ENCODE peak calls at places on chromosomes 16 and 17, in four cellular contexts. Y is left lung, U is K562, Z is hepatocyte. F is an unnamed sample.

GRCh38 chr17:50397111-50397918 is at the start of gene LRRC59:
- DNase-seq in U (peak), Y (peak), Z (peak), F (peak)

GRCh38 chr17:82589851-82590180 is 58.4 kb downstream of the WDR45B start:
- DNase-seq in Y (no peak), Z (no peak), U (no peak), F (no peak)

GRCh38 chr17:29358421-29358820 is 31.7 kb upstream of the TAOK1 start:
- DNase-seq in Y (no peak), U (no peak), Z (no peak), F (no peak)

GRCh38 chr17:50603340-50603739 is 31.3 kb upstream of the ABCC3 start:
- DNase-seq in Y (no peak), Z (no peak), U (peak), F (no peak)

GRCh38 chr16:23996258-23996955 is 160.6 kb downstream of the PRKCB start:
- DNase-seq in Y (no peak), Z (no peak), U (no peak), F (no peak)

GRCh38 chr17:7133424-7133823 is 18.8 kb upstream of the ASGR2 start:
- DNase-seq in Y (peak), Z (peak), U (peak), F (peak)

GRCh38 chr16:76955629-76956028 is 235.4 kb upstream of the MON1B start:
- DNase-seq in U (no peak), Y (no peak), Z (no peak), F (no peak)

GRCh38 chr17:38761612-38762011 is 9.1 kb downstream of the PSMB3 start:
- DNase-seq in Z (peak), U (peak), Y (no peak), F (no peak)

GRCh38 chr16:85541619-85542547 is 71.2 kb upstream of the GSE1 start:
- DNase-seq in U (peak), Z (no peak), Y (no peak), F (no peak)

GRCh38 chr17:80005360-80006338 is 30.0 kb downstream of the TBC1D16 start:
- DNase-seq in U (peak), Z (peak), Y (no peak), F (no peak)

GRCh38 chr16:695355-696089 is 5.3 kb upstream of the WDR24 start:
- DNase-seq in Z (no peak), Y (peak), U (peak), F (no peak)

GRCh38 chr17:1070411-1070810 is 73.5 kb downstream of the TIMM22 start:
- DNase-seq in U (no peak), Y (no peak), Z (no peak), F (no peak)

GRCh38 chr17:80281516-80281915 is 20.9 kb downstream of the RNF213 start:
- DNase-seq in Z (no peak), Y (no peak), U (no peak), F (no peak)

GRCh38 chr17:55513885-55514590 is 2.8 kb upstream of the SMIM36 start:
- DNase-seq in U (peak), Z (peak), Y (peak), F (no peak)

GRCh38 chr17:58658804-58659713 is 32.8 kb downstream of the TEX14 start:
- DNase-seq in U (peak), Z (peak), Y (peak), F (peak)

GRCh38 chr17:29107933-29108805 is 65.2 kb downstream of the PIPOX start:
- DNase-seq in Y (peak), U (no peak), Z (peak), F (no peak)

GRCh38 chr17:35099929-35100328 is 19.7 kb downstream of the RAD51D start:
- DNase-seq in Y (no peak), U (no peak), Z (no peak), F (no peak)

GRCh38 chr17:43114101-43114691 is 11.0 kb downstream of the BRCA1 start:
- DNase-seq in Z (peak), Y (no peak), U (no peak), F (no peak)

GRCh38 chr17:45139533-45139920 is 4.0 kb downstream of the ACBD4 start:
- DNase-seq in Y (no peak), U (no peak), Z (no peak), F (no peak)

GRCh38 chr16:1537763-1538289 is 4.4 kb downstream of the TMEM204 start:
- DNase-seq in Y (no peak), U (no peak), Z (no peak), F (no peak)

GRCh38 chr17:11282586-11282985 is 41.6 kb downstream of the SHISA6 start:
- DNase-seq in U (no peak), Z (no peak), Y (no peak), F (no peak)

GRCh38 chr16:79009911-79010310 is 590.6 kb downstream of the MAF start:
- DNase-seq in Z (no peak), U (no peak), Y (no peak), F (no peak)

GRCh38 chr16:705748-706188 is at the start of gene FBXL16:
- DNase-seq in Y (no peak), Z (no peak), U (peak), F (no peak)

GRCh38 chr17:76659928-76660614 is 16.5 kb upstream of the ST6GALNAC1 start:
- DNase-seq in Z (no peak), Y (no peak), U (peak), F (no peak)

GRCh38 chr16:16007743-16008111 is 58.3 kb downstream of the ABCC1 start:
- DNase-seq in U (no peak), Z (no peak), Y (no peak), F (no peak)

GRCh38 chr16:397736-398332 is 835 bp downstream of the NME4 start:
- DNase-seq in Z (peak), U (peak), Y (peak), F (peak)

GRCh38 chr16:28082624-28083023 is 19.1 kb upstream of the GSG1L start:
- DNase-seq in Z (peak), Y (no peak), U (peak), F (no peak)

GRCh38 chr17:74545456-74546230 is at the start of gene CD300C:
- DNase-seq in U (no peak), Y (peak), Z (no peak), F (peak)

GRCh38 chr17:40451420-40451819 is 8.2 kb downstream of the IGFBP4 start:
- DNase-seq in Z (peak), U (no peak), Y (no peak), F (no peak)

GRCh38 chr16:8026450-8026849 is 563.9 kb downstream of the TMEM114 start:
- DNase-seq in Z (peak), U (peak), Y (no peak), F (no peak)

GRCh38 chr16:898761-899677 is 71.8 kb downstream of the LMF1 start:
- DNase-seq in Y (no peak), Z (no peak), U (no peak), F (no peak)

GRCh38 chr16:239948-240277 is 5.3 kb downstream of the FAM234A start:
- DNase-seq in U (peak), Y (no peak), Z (no peak), F (no peak)

GRCh38 chr17:80472996-80473395 is 3.4 kb downstream of the NPTX1 start:
- DNase-seq in Y (no peak), U (no peak), Z (no peak), F (no peak)

GRCh38 chr16:66651474-66651765 is 45.1 kb downstream of the CMTM4 start:
- DNase-seq in U (no peak), Y (no peak), Z (no peak), F (no peak)

GRCh38 chr17:30816165-30816564 is 8.3 kb downstream of the CRLF3 start:
- DNase-seq in Y (no peak), U (no peak), Z (no peak), F (no peak)

DNA sequence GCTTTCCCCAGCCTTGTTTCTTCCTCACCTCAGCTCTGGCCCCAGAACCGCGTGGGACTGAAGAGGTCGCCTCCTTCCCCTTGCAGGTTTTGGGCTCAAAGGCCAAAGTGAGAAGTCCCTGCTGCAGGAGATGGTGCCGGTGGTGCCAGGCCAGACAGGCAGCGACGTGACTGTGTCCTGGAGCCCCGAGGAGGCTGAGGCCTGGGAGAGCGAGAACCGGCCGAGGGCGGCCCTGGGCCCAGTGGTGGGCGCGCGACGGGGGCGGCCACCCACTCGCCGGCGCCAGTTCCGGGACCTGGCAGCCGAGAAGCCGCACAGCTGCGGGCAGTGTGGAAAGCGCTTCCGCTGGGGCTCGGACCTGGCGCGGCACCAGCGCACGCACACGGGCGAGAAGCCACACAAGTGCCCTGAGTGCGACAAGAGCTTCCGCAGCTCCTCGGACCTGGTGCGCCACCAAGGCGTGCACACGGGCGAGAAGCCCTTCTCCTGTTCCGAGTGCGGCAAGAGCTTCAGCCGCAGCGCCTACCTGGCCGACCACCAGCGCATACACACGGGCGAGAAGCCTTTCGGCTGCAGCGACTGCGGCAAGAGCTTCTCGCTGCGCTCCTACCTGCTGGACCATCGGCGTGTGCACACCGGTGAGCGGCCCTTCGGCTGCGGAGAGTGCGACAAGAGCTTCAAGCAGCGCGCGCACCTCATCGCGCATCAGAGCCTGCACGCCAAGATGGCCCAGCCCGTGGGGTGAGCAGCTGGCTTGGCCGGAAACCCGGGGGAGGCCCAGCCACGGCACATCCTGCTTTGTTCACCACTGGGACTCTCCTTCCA is 6.0 kb downstream of the ZNF213 start:
- DNase-seq in Z (no peak), U (no peak), Y (no peak), F (peak)
- H3K4me3 ChIP-seq in Z (no peak), U (no peak), Y (no peak), F (no peak)

DNA sequence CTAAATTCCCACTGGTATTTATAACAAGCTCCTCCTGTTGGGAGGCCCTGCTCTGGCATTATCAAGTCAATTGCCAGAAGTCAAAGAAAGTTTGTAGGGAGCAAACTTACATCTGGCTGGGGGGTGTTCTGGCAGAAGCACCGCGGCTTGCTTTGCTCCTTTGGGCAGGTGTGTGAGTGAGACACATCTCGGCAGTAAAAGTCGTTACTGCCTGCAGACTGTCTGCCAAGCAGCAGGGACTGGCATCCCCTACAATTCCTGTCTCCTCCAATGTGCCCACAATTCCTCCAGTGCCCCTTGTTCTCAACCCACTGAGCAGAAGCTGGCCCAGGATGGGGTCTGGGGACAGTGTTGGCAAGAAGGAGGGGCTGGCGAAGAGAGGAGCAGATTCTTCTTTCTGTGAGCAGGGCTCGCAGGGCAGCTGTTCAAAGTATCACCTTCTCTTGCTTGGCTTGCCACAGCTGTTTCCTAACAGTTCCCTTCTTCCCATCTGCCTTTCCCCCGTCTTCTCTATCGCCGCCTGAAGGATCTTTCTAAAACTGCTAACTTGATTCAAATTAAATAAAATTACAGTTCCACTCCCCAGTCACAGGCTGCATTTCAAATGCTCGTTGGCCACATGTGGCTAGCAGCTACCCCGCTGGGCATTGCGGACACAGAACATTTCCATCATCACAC is 30.2 kb downstream of the SPACA3 start:
- DNase-seq in U (no peak), Y (no peak), Z (no peak), F (no peak)
- TF ChIP-seq CTCF in U (peak), Y (no peak), Z (no peak), F (no peak)

DNA sequence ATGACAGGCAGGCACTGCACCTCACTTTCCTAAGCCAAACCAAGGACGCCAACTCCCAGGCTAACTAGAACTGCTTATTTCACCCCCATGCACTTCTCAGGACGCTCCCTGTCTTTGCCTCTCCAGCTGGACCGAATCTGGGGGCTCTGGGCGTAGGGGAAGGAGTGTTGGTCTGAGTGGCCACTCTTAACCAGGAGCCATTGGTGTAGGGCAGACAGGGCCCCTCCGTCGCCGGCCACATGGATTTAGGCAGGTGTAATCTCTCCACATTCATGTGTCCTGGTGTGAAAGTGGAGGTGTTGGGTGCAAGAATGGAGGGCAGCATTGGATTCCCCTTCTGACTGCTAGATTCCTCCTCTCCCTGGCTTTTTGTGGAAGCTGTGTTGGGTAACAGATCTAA is 9.8 kb downstream of the ATP2C2 start:
- DNase-seq in U (no peak), Y (no peak), Z (no peak), F (peak)
- H3K27ac ChIP-seq in U (no peak), Y (peak), Z (no peak), F (no peak)

GRCh38 chr16:89275284-89275584 is 57.7 kb downstream of the ZNF778 start:
- DNase-seq in U (no peak), Z (no peak), Y (no peak), F (no peak)

GRCh38 chr16:89272631-89273030 is 55.1 kb downstream of the ZNF778 start:
- DNase-seq in Z (no peak), U (no peak), Y (no peak), F (no peak)

GRCh38 chr16:89273741-89274472 is 56.4 kb downstream of the ZNF778 start:
- DNase-seq in Y (no peak), Z (no peak), U (no peak), F (no peak)

GRCh38 chr16:89275837-89276720 is 58.6 kb downstream of the ZNF778 start:
- DNase-seq in U (no peak), Z (no peak), Y (no peak), F (peak)

DNA sequence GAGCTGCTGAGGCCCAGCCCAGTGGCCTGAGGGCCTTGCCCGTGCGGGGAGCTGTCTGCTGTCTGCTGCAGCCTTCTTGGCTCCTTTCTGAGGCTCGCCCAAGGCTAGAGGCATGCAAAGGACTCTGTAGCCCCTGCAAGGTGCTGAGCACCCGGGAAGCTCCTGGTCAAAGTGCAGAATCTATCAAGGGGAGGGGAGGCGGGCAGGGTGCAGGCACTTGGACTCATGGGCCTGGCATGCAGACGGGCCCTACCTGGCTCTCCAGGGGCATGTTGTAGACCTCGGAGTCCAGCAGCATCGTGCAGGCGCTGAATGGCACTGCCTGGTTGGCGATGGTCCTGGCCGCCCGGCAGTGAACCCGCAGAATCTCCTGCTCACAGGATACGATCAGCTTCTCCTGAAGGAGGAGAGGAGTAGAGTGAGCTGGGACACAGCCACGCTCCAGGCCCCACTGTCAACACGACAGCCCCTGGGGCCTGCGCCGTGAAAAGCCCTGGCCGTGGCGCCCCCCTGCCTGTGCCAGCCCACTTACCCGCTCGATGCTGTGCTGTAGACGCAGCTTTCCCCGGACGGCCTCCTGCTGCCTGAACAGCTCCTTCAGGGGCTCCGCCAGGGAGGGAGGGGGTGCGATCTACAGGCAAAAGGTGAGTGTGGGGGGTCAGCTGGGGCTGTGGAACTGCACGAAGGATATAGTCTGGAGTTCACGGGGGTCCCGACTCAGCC is 57.2 kb downstream of the ZNF778 start:
- DNase-seq in U (no peak), Z (no peak), Y (no peak), F (peak)
- H3K4me3 ChIP-seq in U (no peak), Z (no peak), Y (no peak), F (no peak)

DNA sequence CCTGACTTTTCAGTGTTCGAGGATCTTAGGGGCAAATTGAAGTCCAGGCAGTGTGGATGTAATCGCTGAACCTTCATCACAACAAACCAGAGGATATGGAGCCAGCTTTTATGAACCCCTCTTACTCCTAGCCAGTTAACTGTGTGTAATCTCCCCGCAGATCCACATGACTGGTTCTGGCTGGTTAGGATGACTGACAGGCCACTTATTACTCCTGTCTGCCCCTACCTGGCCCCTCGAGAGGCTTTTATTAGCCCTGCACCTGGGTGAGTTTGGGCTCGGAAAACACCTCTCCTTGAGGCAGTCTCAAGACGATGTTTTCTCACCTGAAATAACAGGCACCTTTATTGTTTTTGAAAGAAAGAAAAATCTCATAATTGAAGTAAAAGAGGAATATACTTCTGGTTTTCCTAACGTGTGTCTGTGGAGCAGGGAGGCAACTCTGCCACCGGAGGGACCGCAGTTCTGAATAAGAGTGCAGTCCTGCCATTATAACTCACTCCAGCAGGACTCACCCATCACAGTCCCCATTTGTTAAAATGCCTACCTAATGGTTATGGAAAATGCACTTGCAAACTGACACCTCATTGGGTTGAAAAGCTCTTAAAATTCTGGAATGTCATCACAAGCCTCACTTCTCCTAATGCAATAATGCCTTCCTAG is 291.9 kb upstream of the N4BP1 start:
- DNase-seq in Z (peak), Y (no peak), U (no peak), F (no peak)
- TF ChIP-seq CTCF in Z (peak), Y (no peak), U (no peak), F (no peak)

GRCh38 chr16:10390330-10390729 is 4.5 kb downstream of the ATF7IP2 start:
- DNase-seq in U (peak), Y (no peak), Z (no peak), F (no peak)

GRCh38 chr16:10388987-10389386 is 3.1 kb downstream of the ATF7IP2 start:
- DNase-seq in U (peak), Y (no peak), Z (no peak), F (no peak)

GRCh38 chr16:10387378-10387681 is 1.5 kb downstream of the ATF7IP2 start:
- DNase-seq in Z (no peak), Y (no peak), U (no peak), F (no peak)

GRCh38 chr16:10390867-10391266 is 5.0 kb downstream of the ATF7IP2 start:
- DNase-seq in Z (no peak), U (no peak), Y (no peak), F (no peak)

GRCh38 chr16:10391339-10391738 is 5.5 kb downstream of the ATF7IP2 start:
- DNase-seq in U (no peak), Z (no peak), Y (no peak), F (no peak)
- H3K27ac ChIP-seq in U (no peak), Z (no peak), Y (no peak), F (no peak)

DNA sequence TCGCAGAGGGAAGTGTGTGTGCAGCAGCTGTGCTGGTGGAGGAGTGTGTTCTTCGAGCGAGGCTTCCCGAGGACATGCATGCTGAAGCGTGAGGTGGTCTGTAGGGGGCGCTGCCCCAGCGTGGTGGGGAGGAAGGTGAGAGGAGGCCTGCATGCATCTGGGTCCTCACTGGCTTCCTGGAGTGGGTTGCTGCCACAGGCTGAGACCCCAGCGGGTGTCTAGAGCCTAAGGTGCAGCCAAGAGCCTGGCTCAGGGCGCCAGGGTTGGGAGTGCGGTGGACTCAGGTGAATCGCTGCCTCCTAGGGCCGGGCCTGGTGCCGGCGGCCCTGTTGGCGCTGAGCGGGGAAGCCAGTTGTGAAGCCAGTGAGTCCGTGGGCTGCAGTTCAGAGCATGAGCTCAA is 7.5 kb upstream of the HSD3B7 start:
- DNase-seq in Y (no peak), U (peak), Z (no peak), F (no peak)
- H3K4me3 ChIP-seq in Y (no peak), U (no peak), Z (no peak), F (no peak)